ENCODE peak calls at places on chromosome 3, in nine cellular contexts. O, Z, E, G, F, A, I, V and J are unnamed samples.
A peak's percentile ranks its signal among the peaks of the same experiment; 100 is the strongest.

GRCh38 chr3:114674041-114674440 is 380.2 kb downstream of the TIGIT start:
- DNase-seq in O (no peak), Z (no peak), E (no peak), G (no peak), F (no peak), A (no peak), I (no peak), V (no peak), J (no peak)

GRCh38 chr3:24156466-24156865 is 211.4 kb downstream of the NR1D2 start:
- DNase-seq in O (no peak), Z (no peak), E (peak; percentile 2), G (no peak), F (no peak), A (no peak), I (peak; percentile 33), V (no peak), J (no peak)

GRCh38 chr3:127002195-127003174 is 19.6 kb downstream of the PLXNA1 start:
- DNase-seq in O (no peak), Z (no peak), E (no peak), G (peak; percentile 85), F (peak; percentile 91), A (peak; percentile 78), I (peak; percentile 95), V (no peak), J (no peak)

GRCh38 chr3:76684946-76685345 is 355.0 kb upstream of the ROBO2 start:
- DNase-seq in O (no peak), Z (no peak), E (no peak), G (no peak), F (no peak), A (no peak), I (no peak), V (no peak), J (no peak)

GRCh38 chr3:184845819-184846218 is 33.9 kb downstream of the VPS8 start:
- DNase-seq in O (no peak), Z (no peak), E (no peak), G (no peak), F (no peak), A (no peak), I (no peak), V (no peak), J (no peak)

GRCh38 chr3:117786339-117786738 is 1076.8 kb downstream of the TUSC7 start:
- DNase-seq in O (no peak), Z (no peak), E (no peak), G (no peak), F (no peak), A (no peak), I (no peak), V (no peak), J (no peak)

GRCh38 chr3:152591448-152592003 is 243.4 kb upstream of the P2RY1 start:
- DNase-seq in O (no peak), Z (no peak), E (no peak), G (no peak), F (no peak), A (no peak), I (no peak), V (no peak), J (no peak)

GRCh38 chr3:43950775-43951174 is 260.0 kb downstream of the ABHD5 start:
- DNase-seq in O (no peak), Z (no peak), E (no peak), G (no peak), F (no peak), A (no peak), I (no peak), V (no peak), J (no peak)

GRCh38 chr3:110968076-110968475 is 103.5 kb upstream of the NECTIN3 start:
- DNase-seq in O (no peak), Z (no peak), E (no peak), G (no peak), F (no peak), A (no peak), I (no peak), V (no peak), J (no peak)

GRCh38 chr3:99663981-99664380 is 25.6 kb downstream of the COL8A1 start:
- DNase-seq in O (no peak), Z (no peak), E (no peak), G (no peak), F (no peak), A (no peak), I (no peak), V (no peak), J (no peak)

GRCh38 chr3:19920401-19921075 is 13.5 kb downstream of the EFHB start:
- DNase-seq in O (no peak), Z (no peak), E (no peak), G (no peak), F (no peak), A (no peak), I (no peak), V (no peak), J (no peak)

GRCh38 chr3:129583289-129583688 is 23.2 kb downstream of the PLXND1 start:
- DNase-seq in O (no peak), Z (no peak), E (no peak), G (no peak), F (no peak), A (no peak), I (no peak), V (peak; percentile 67), J (no peak)

GRCh38 chr3:12461097-12461649 is 23.1 kb upstream of the TSEN2 start:
- DNase-seq in O (no peak), Z (no peak), E (no peak), G (no peak), F (no peak), A (no peak), I (no peak), V (no peak), J (no peak)

GRCh38 chr3:9901967-9902366 is 681 bp upstream of the IL17RE start:
- DNase-seq in O (no peak), Z (no peak), E (peak; percentile 76), G (no peak), F (no peak), A (no peak), I (no peak), V (no peak), J (no peak)

GRCh38 chr3:11498646-11499045 is 145.1 kb downstream of the VGLL4 start:
- DNase-seq in O (peak; percentile 22), Z (no peak), E (no peak), G (peak; percentile 20), F (peak; percentile 76), A (peak; percentile 60), I (peak; percentile 87), V (no peak), J (no peak)

GRCh38 chr3:5767304-5767703 is 579.8 kb downstream of the EDEM1 start:
- DNase-seq in O (no peak), Z (no peak), E (no peak), G (no peak), F (no peak), A (no peak), I (no peak), V (no peak), J (no peak)

GRCh38 chr3:182212479-182213076 is 500.9 kb downstream of the SOX2 start:
- DNase-seq in O (peak; percentile 37), Z (peak; percentile 78), E (no peak), G (no peak), F (peak; percentile 20), A (no peak), I (peak; percentile 6), V (no peak), J (no peak)

GRCh38 chr3:187954486-187955075 is 199.4 kb upstream of the LPP start:
- DNase-seq in O (no peak), Z (no peak), E (peak; percentile 19), G (peak; percentile 76), F (no peak), A (no peak), I (peak; percentile 63), V (no peak), J (no peak)

GRCh38 chr3:98556164-98557130 is 24.7 kb downstream of the GPR15 start:
- DNase-seq in O (no peak), Z (no peak), E (no peak), G (no peak), F (no peak), A (no peak), I (no peak), V (no peak), J (no peak)

GRCh38 chr3:9179826-9180763 is 69.4 kb downstream of the SRGAP3 start:
- DNase-seq in O (no peak), Z (no peak), E (peak; percentile 62), G (no peak), F (no peak), A (no peak), I (no peak), V (no peak), J (no peak)

GRCh38 chr3:160232014-160232413 is 6.8 kb downstream of the C3orf80 start:
- DNase-seq in O (no peak), Z (no peak), E (no peak), G (no peak), F (no peak), A (no peak), I (no peak), V (no peak), J (no peak)

GRCh38 chr3:197305854-197306253 is 7.4 kb upstream of the DLG1 start:
- DNase-seq in O (no peak), Z (no peak), E (no peak), G (no peak), F (no peak), A (no peak), I (no peak), V (no peak), J (no peak)

GRCh38 chr3:120766576-120766975 is 24.0 kb downstream of the GTF2E1 start:
- DNase-seq in O (no peak), Z (no peak), E (no peak), G (no peak), F (no peak), A (no peak), I (no peak), V (no peak), J (no peak)

GRCh38 chr3:133921592-133921991 is 25.9 kb upstream of the RAB6B start:
- DNase-seq in O (no peak), Z (no peak), E (no peak), G (no peak), F (no peak), A (no peak), I (no peak), V (no peak), J (no peak)

GRCh38 chr3:57065588-57065987 is 5.1 kb downstream of the SPATA12 start:
- DNase-seq in O (no peak), Z (no peak), E (no peak), G (no peak), F (no peak), A (no peak), I (no peak), V (no peak), J (no peak)

GRCh38 chr3:58471025-58471887 is 20.6 kb upstream of the KCTD6 start:
- DNase-seq in O (peak; percentile 80), Z (peak; percentile 83), E (peak; percentile 91), G (peak; percentile 71), F (peak; percentile 35), A (peak; percentile 58), I (peak; percentile 93), V (no peak), J (no peak)

GRCh38 chr3:31680072-31680870 is 147.5 kb downstream of the STT3B start:
- DNase-seq in O (no peak), Z (no peak), E (no peak), G (no peak), F (no peak), A (no peak), I (no peak), V (no peak), J (no peak)

GRCh38 chr3:184172681-184173373 is 1.8 kb upstream of the AP2M1 start:
- DNase-seq in O (no peak), Z (no peak), E (no peak), G (peak; percentile 94), F (no peak), A (no peak), I (peak; percentile 83), V (no peak), J (no peak)

GRCh38 chr3:102896851-102897621 is 462.2 kb downstream of the ZPLD1 start:
- DNase-seq in O (no peak), Z (no peak), E (no peak), G (no peak), F (no peak), A (no peak), I (no peak), V (no peak), J (no peak)